ENCODE peak calls at places on chromosome 22, in four cellular contexts. U is GM06990, J is AG04450, X is pancreas. N is an unnamed sample.

GRCh38 chr22:44199164-44199563 is 18.4 kb downstream of the PARVG start:
- DNase-seq in X (no peak), U (no peak), J (no peak), N (no peak)

GRCh38 chr22:42645938-42646568 is 3.1 kb downstream of the CYB5R3 start:
- DNase-seq in J (no peak), U (no peak), X (no peak), N (no peak)

GRCh38 chr22:29717789-29718188 is 2.0 kb upstream of the CABP7 start:
- DNase-seq in U (no peak), J (no peak), X (no peak), N (no peak)

GRCh38 chr22:30357650-30358215 is 926 bp downstream of the CCDC157 start:
- DNase-seq in U (no peak), X (no peak), J (no peak), N (no peak)

GRCh38 chr22:17753401-17753989 is 20.8 kb downstream of the BID start:
- DNase-seq in X (no peak), J (no peak), U (no peak), N (no peak)

GRCh38 chr22:33210129-33210784 is 152.1 kb upstream of the SYN3 start:
- DNase-seq in U (peak), X (no peak), J (no peak), N (no peak)

GRCh38 chr22:40396882-40397281 is 26.5 kb downstream of the SGSM3 start:
- DNase-seq in X (peak), U (no peak), J (peak), N (peak)

GRCh38 chr22:44086759-44087158 is 62.7 kb downstream of the PARVB start:
- DNase-seq in X (no peak), U (no peak), J (no peak), N (no peak)

GRCh38 chr22:44309647-44310046 is 3.1 kb downstream of the SHISAL1 start:
- DNase-seq in X (peak), J (no peak), U (no peak), N (no peak)

GRCh38 chr22:31253949-31254348 is 38.3 kb downstream of the PIK3IP1 start:
- DNase-seq in X (peak), U (no peak), J (no peak), N (no peak)

GRCh38 chr22:28795932-28796856 is 4.2 kb downstream of the XBP1 start:
- DNase-seq in U (no peak), J (no peak), X (no peak), N (no peak)

GRCh38 chr22:26763633-26764295 is 106.4 kb downstream of the MIAT start:
- DNase-seq in U (no peak), J (no peak), X (no peak), N (peak)

GRCh38 chr22:38655532-38656255 is 498 bp downstream of the FAM227A start:
- DNase-seq in U (no peak), J (no peak), X (no peak), N (no peak)

GRCh38 chr22:43268261-43268660 is 74.9 kb downstream of the SCUBE1 start:
- DNase-seq in J (no peak), X (no peak), U (no peak), N (no peak)

GRCh38 chr22:24181088-24181995 is at the start of gene SUSD2:
- DNase-seq in X (peak), J (no peak), U (no peak), N (no peak)

GRCh38 chr22:39214383-39215069 is 30.3 kb downstream of the PDGFB start:
- DNase-seq in U (no peak), X (no peak), J (no peak), N (peak)

GRCh38 chr22:41913842-41914534 is 886 bp downstream of the SHISA8 start:
- DNase-seq in U (peak), J (no peak), X (no peak), N (no peak)

GRCh38 chr22:46993626-46994025 is 231.2 kb downstream of the TBC1D22A start:
- DNase-seq in J (no peak), U (no peak), X (peak), N (no peak)

GRCh38 chr22:28728621-28729313 is 12.9 kb downstream of the CHEK2 start:
- DNase-seq in U (no peak), X (no peak), J (no peak), N (no peak)

GRCh38 chr22:28074526-28074925 is 155.5 kb upstream of the PITPNB start:
- DNase-seq in J (no peak), X (no peak), U (no peak), N (no peak)

GRCh38 chr22:48053973-48054372 is 1291.5 kb downstream of the TBC1D22A start:
- DNase-seq in U (no peak), J (no peak), X (no peak), N (no peak)

GRCh38 chr22:32044913-32045312 is 1.9 kb downstream of the SLC5A1 start:
- DNase-seq in X (no peak), U (no peak), J (no peak), N (no peak)

GRCh38 chr22:47370448-47371262 is 608.2 kb downstream of the TBC1D22A start:
- DNase-seq in J (no peak), U (no peak), X (no peak), N (no peak)

GRCh38 chr22:28874816-28875320 is 8.5 kb upstream of the ZNRF3 start:
- DNase-seq in U (no peak), J (no peak), X (no peak), N (no peak)

GRCh38 chr22:30578481-30578880 is 4.0 kb upstream of the GAL3ST1 start:
- DNase-seq in X (no peak), J (no peak), U (no peak), N (no peak)

GRCh38 chr22:39567135-39567946 is 3.2 kb upstream of the CACNA1I start:
- DNase-seq in U (no peak), J (no peak), X (no peak), N (no peak)

GRCh38 chr22:47192651-47193437 is 430.4 kb downstream of the TBC1D22A start:
- DNase-seq in U (peak), J (no peak), X (no peak), N (no peak)

GRCh38 chr22:48821346-48822186 is 1006.1 kb downstream of the BRD1 start:
- DNase-seq in J (no peak), U (no peak), X (no peak), N (no peak)

GRCh38 chr22:17120281-17120680 is 879 bp downstream of the TMEM121B start:
- DNase-seq in U (peak), J (no peak), X (peak), N (peak)

GRCh38 chr22:42417645-42418303 is 14.4 kb downstream of the NFAM1 start:
- DNase-seq in X (no peak), U (no peak), J (no peak), N (no peak)

GRCh38 chr22:41106122-41106968 is 14.0 kb downstream of the EP300 start:
- DNase-seq in J (no peak), U (no peak), X (no peak), N (no peak)

GRCh38 chr22:30754971-30755759 is 60.5 kb downstream of the OSBP2 start:
- DNase-seq in X (peak), U (no peak), J (peak), N (peak)

GRCh38 chr22:38414009-38414395 is 41.0 kb downstream of the KCNJ4 start:
- DNase-seq in U (no peak), X (peak), J (no peak), N (no peak)

GRCh38 chr22:43841742-43842141 is 20.6 kb downstream of the SULT4A1 start:
- DNase-seq in J (no peak), X (peak), U (no peak), N (no peak)

GRCh38 chr22:42772647-42773046 is 52.0 kb upstream of the A4GALT start:
- DNase-seq in X (no peak), U (no peak), J (no peak), N (no peak)

GRCh38 chr22:28411125-28411524 is 268.5 kb downstream of the TTC28 start:
- DNase-seq in J (no peak), U (no peak), X (no peak), N (no peak)

GRCh38 chr22:42680648-42681047 is 31.5 kb upstream of the CYB5R3 start:
- DNase-seq in J (peak), X (no peak), U (no peak), N (no peak)

GRCh38 chr22:50192056-50192824 is 6.5 kb downstream of the TRABD start:
- DNase-seq in J (no peak), X (peak), U (peak), N (no peak)

GRCh38 chr22:50194037-50194809 is 6.6 kb upstream of the SELENOO start:
- DNase-seq in X (peak), J (no peak), U (no peak), N (no peak)

GRCh38 chr22:50193621-50194020 is 7.2 kb upstream of the SELENOO start:
- DNase-seq in U (no peak), X (peak), J (no peak), N (no peak)

GRCh38 chr22:50191041-50191740 is 5.5 kb downstream of the TRABD start:
- DNase-seq in U (peak), J (no peak), X (peak), N (no peak)

DNA sequence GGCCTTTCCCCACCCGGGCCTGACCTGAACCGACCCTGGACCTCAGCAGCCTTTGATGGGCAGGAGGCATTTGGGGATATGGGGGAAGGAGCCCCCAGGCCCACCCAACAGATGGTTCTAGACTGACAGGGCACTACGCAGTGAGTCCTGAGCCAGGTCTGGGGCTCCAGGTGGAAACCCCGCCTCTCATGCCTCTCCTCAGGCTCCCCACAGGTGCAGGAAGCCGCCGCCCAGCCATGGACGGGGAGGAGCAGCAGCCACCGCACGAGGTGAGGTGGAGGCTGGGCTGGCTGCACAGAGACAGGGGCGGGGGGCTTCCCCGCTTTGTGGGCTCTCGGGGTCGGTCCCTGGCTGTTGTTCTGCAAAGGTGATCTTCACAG is 7.1 kb downstream of the TRABD start:
- DNase-seq in U (no peak), X (peak), J (no peak), N (no peak)
- H3K4me3 ChIP-seq in U (peak), X (no peak), J (no peak), N (no peak)

GRCh38 chr22:36977401-36977861 is 41.8 kb downstream of the TST start:
- DNase-seq in X (peak), J (no peak), U (peak), N (no peak)
- TF ChIP-seq CTCF in X (no peak), J (peak), U (peak), N (peak)

GRCh38 chr22:35663371-35663770 is 15.1 kb downstream of the APOL6 start:
- DNase-seq in U (no peak), J (no peak), X (no peak), N (no peak)
- H3K4me3 ChIP-seq in U (no peak), J (no peak), X (no peak), N (no peak)

GRCh38 chr22:25482091-25482760 is 82.2 kb upstream of the GRK3 start:
- DNase-seq in X (no peak), J (no peak), U (no peak), N (no peak)
- TF ChIP-seq CTCF in X (no peak), J (no peak), U (no peak), N (no peak)

GRCh38 chr22:22604326-22605073 is 39.9 kb upstream of the GGTLC2 start:
- DNase-seq in U (no peak), J (no peak), X (no peak), N (no peak)
- H3K4me3 ChIP-seq in U (no peak), J (no peak), X (no peak), N (no peak)

GRCh38 chr22:45867906-45868555 is 108.9 kb downstream of the WNT7B start:
- DNase-seq in J (no peak), U (no peak), X (no peak), N (no peak)

GRCh38 chr22:45865561-45866397 is 111.2 kb downstream of the WNT7B start:
- DNase-seq in U (no peak), J (no peak), X (no peak), N (no peak)

GRCh38 chr22:45866398-45867117 is 110.4 kb downstream of the WNT7B start:
- DNase-seq in U (no peak), X (no peak), J (no peak), N (no peak)

GRCh38 chr22:45868586-45869443 is 108.1 kb downstream of the WNT7B start:
- DNase-seq in U (no peak), J (no peak), X (no peak), N (no peak)

DNA sequence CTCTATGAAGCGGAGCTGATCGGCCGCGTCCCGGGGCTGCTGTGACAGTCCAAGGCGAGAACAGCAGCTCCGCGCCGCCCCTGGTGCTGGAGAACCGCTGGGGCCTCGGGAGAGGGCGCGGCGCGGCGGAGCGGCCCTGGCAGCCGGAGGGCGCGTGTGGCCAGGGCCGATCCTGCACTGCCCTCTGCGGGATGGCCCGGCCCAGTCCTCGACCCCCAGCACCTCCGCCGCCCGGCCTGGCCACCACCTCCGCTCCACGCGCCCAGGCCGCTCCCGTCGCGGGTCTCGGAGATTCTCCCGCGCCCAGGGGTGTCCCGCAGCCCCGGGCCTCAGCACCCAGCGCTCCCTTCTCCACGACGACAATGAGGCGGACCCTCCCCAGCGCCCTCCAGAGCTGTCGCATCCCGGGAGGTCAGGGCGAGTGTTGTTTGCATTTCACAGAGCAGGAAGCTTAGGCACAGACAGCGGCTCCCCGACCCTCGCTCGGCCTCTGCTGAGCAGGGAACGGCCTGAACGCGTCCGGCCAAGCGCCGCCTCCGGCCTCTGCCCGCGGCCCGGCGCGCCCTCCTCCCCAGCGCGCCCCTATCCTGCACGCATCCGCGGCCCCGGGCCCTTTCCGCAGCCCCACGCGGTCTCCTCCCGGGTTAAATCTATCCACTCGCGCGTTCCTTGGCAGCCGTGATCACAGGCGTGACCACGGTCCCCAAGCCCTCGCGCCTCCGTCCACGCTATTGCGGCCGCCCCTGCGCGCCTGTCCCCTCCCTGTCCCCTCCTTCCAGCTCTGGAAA is 109.7 kb downstream of the WNT7B start:
- DNase-seq in U (no peak), J (no peak), X (no peak), N (no peak)
- TF ChIP-seq CTCF in U (no peak), J (peak), X (no peak), N (no peak)

GRCh38 chr22:20205464-20205963 is 54.7 kb upstream of the CCDC188 start:
- DNase-seq in X (no peak), U (no peak), J (no peak), N (no peak)
- H3K4me3 ChIP-seq in X (no peak), U (no peak), J (no peak), N (no peak)

GRCh38 chr22:50010676-50011446 is 1.7 kb downstream of the IL17REL start:
- DNase-seq in X (no peak), J (no peak), U (peak), N (no peak)

GRCh38 chr22:50014053-50014501 is 1.5 kb upstream of the IL17REL start:
- DNase-seq in J (no peak), U (no peak), X (no peak), N (no peak)

GRCh38 chr22:50011447-50012200 is 941 bp downstream of the IL17REL start:
- DNase-seq in J (no peak), U (no peak), X (no peak), N (no peak)

GRCh38 chr22:50014655-50015401 is 2.3 kb upstream of the IL17REL start:
- DNase-seq in J (no peak), U (no peak), X (no peak), N (no peak)

DNA sequence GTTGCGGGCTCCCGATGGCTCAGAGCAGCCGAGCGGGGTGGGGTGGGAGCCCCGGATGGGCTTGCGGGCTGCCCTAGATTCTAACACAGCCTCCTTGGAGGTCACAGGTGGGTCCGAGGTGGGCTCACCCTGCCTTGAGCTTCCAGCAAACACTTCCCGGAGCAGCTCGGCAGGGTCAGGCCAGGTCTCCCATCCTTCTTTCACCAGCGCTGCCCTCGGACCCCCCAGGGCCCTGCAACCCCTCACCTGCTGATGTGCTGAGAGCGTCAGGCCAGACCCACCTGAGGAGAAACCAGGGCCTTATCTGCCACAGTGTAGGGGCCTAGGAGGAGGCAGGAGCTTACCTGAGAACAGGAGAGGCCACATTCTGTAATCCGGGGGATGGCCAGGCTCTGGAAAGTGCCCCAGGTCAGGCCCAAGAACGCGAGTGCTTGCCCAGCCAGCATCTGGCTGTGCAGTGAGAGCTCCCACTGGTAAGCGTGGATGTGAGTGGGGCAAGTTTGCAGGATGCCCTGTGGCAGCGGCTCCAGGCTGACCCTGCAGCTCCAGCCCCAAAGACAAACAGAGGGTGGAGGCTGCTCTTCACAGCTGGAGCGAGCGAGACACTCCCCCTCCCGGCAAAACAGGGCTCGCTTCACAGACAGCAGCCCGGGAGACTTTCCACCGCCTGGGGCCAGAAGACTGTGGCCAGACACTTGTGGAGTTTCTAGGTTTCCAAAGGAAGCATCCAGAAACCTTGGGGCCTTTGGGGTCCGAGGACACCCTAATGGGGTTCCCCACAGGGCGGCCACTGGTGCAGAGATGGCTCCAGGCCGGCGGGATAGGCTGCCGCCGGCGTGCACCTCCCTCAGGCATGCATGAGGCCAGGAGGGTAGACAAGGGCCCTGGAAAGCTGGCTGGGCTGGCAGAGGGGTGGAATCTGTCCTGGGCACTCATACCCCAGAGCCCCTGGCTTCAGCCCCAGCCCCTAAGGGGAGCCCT is at the start of gene IL17REL:
- DNase-seq in U (no peak), X (no peak), J (no peak), N (no peak)
- TF ChIP-seq CTCF in U (no peak), X (no peak), J (peak), N (no peak)